ENCODE peak calls at places on chromosomes 11 and 22, in four cellular contexts. J is stimulated activated CD8-positive, alpha-beta memory T cell treated with anti-CD3 and anti-CD28 coated beads, Interleukin-15, amount 100 ng/mL, for 24 hours; B is SK-N-DZ; O is GM06990. A is an unnamed sample.

GRCh38 chr22:37162221-37163095 is 12.7 kb upstream of the IL2RB start:
- DNase-seq in O (peak), J (no peak), B (no peak), A (no peak)

GRCh38 chr11:117669062-117669461 is 128.0 kb downstream of the DSCAML1 start:
- DNase-seq in B (no peak), J (no peak), O (no peak), A (peak)

GRCh38 chr11:134275188-134275533 is 1.0 kb upstream of the GLB1L3 start:
- DNase-seq in J (no peak), O (no peak), B (no peak), A (no peak)

GRCh38 chr11:45933131-45933821 is 10.8 kb downstream of the LARGE2 start:
- DNase-seq in O (no peak), B (no peak), J (no peak), A (no peak)

GRCh38 chr11:19680824-19681368 is 31.7 kb upstream of the NAV2 start:
- DNase-seq in J (no peak), O (no peak), B (no peak), A (no peak)

GRCh38 chr11:44948155-44948554 is 2.5 kb downstream of the TP53I11 start:
- DNase-seq in J (no peak), B (no peak), O (no peak), A (no peak)

GRCh38 chr11:4095509-4096230 is 1.1 kb downstream of the RRM1 start:
- DNase-seq in B (peak), J (no peak), O (no peak), A (no peak)

GRCh38 chr11:79582434-79582833 is 141.6 kb upstream of the TENM4 start:
- DNase-seq in O (no peak), B (peak), J (no peak), A (no peak)

GRCh38 chr22:50343541-50343935 is 411 bp downstream of the PPP6R2 start:
- DNase-seq in O (no peak), J (no peak), B (no peak), A (no peak)

GRCh38 chr11:47148903-47149535 is 27.7 kb downstream of the ARFGAP2 start:
- DNase-seq in B (no peak), J (no peak), O (no peak), A (no peak)

A was measured in NCI-H82.